ENCODE peak calls at places on chromosomes 4 and X, in five cellular contexts. H is stimulated activated CD8-positive, alpha-beta memory T cell treated with anti-CD3 and anti-CD28 coated beads, Interleukin-15, amount 100 ng/mL, for 24 hours; C is NCI-H510A treated with DMSO at 0.1 percent for 48 hours; Z is stimulated activated naive CD8-positive, alpha-beta T cell treated with anti-CD3 and anti-CD28 coated beads, Interleukin-15, amount 100 ng/mL, for 72 hours; X is iris pigment epithelial cell. D is an unnamed sample.

GRCh38 chr4:7322166-7322991 is 112.4 kb downstream of the PSAPL1 start:
- DNase-seq in H (no peak), C (no peak), Z (no peak), X (no peak), D (no peak)

GRCh38 chr4:37989398-37990260 is 29.4 kb downstream of the PTTG2 start:
- DNase-seq in H (no peak), C (no peak), Z (no peak), X (no peak), D (no peak)

GRCh38 chr4:48428926-48429325 is 54.2 kb upstream of the SLC10A4 start:
- DNase-seq in H (no peak), C (no peak), Z (no peak), X (no peak), D (no peak)

GRCh38 chr4:2222838-2223237 is 19.1 kb downstream of the HAUS3 start:
- DNase-seq in H (no peak), C (peak; percentile 52), Z (no peak), X (no peak), D (peak; percentile 57)

GRCh38 chr4:168610911-168611530 is 114.2 kb downstream of the PALLD start:
- DNase-seq in H (no peak), C (no peak), Z (no peak), X (no peak), D (no peak)

GRCh38 chr4:165461176-165461835 is 82.5 kb downstream of the CPE start:
- DNase-seq in H (no peak), C (no peak), Z (no peak), X (peak; percentile 44), D (no peak)

GRCh38 chr4:143773998-143774898 is 73.8 kb upstream of the FREM3 start:
- DNase-seq in H (peak; percentile 4), C (peak; percentile 11), Z (peak; percentile 31), X (peak; percentile 72), D (peak; percentile 78)

GRCh38 chr4:130568746-130569145 is 1472.8 kb downstream of the C4orf33 start:
- DNase-seq in H (no peak), C (no peak), Z (no peak), X (no peak), D (no peak)

GRCh38 chrX:94942603-94943002 is 1268.6 kb downstream of the FAM133A start:
- DNase-seq in H (no peak), C (no peak), Z (no peak), X (no peak), D (no peak)

GRCh38 chr4:109590841-109591357 is 30.9 kb downstream of the MCUB start:
- DNase-seq in H (no peak), C (no peak), Z (no peak), X (no peak), D (no peak)

GRCh38 chr4:73010789-73011628 is 58.5 kb downstream of the COX18 start:
- DNase-seq in H (no peak), C (no peak), Z (no peak), X (no peak), D (no peak)

GRCh38 chr4:2059034-2059725 is at the start of gene NAT8L:
- DNase-seq in H (no peak), C (peak; percentile 17), Z (no peak), X (no peak), D (peak; percentile 11)

GRCh38 chr4:88792268-88792781 is 94.7 kb upstream of the NAP1L5 start:
- DNase-seq in H (no peak), C (no peak), Z (no peak), X (peak; percentile 95), D (peak; percentile 63)

GRCh38 chr4:40475609-40476008 is 140.5 kb downstream of the CHRNA9 start:
- DNase-seq in H (no peak), C (peak; percentile 90), Z (no peak), X (no peak), D (no peak)

GRCh38 chr4:177349191-177349590 is 39.5 kb downstream of the NEIL3 start:
- DNase-seq in H (no peak), C (no peak), Z (no peak), X (no peak), D (no peak)

GRCh38 chr4:10584042-10584441 is 100.5 kb downstream of the CLNK start:
- DNase-seq in H (no peak), C (no peak), Z (no peak), X (peak; percentile 93), D (peak; percentile 3)

GRCh38 chr4:54586343-54586953 is 71.3 kb upstream of the KIT start:
- DNase-seq in H (no peak), C (peak; percentile 90), Z (no peak), X (peak; percentile 9), D (peak; percentile 79)

GRCh38 chr4:89273741-89274141 is 33.9 kb downstream of the GPRIN3 start:
- DNase-seq in H (no peak), C (peak; percentile 38), Z (no peak), X (no peak), D (no peak)

GRCh38 chr4:188841523-188841922 is 702.3 kb downstream of the TRIML1 start:
- DNase-seq in H (no peak), C (no peak), Z (no peak), X (no peak), D (peak; percentile 6)

GRCh38 chrX:41333744-41333993 is 293 bp upstream of the DDX3X start:
- DNase-seq in H (no peak), C (peak; percentile 86), Z (no peak), X (peak; percentile 85), D (peak; percentile 78)

GRCh38 chrX:78619829-78620228 is 39.3 kb downstream of the RTL3 start:
- DNase-seq in H (no peak), C (no peak), Z (no peak), X (peak; percentile 36), D (no peak)

GRCh38 chr4:80948161-80948560 is 82.3 kb upstream of the BMP3 start:
- DNase-seq in H (no peak), C (no peak), Z (no peak), X (no peak), D (no peak)

GRCh38 chrX:66221856-66222255 is 57.8 kb downstream of the HEPH start:
- DNase-seq in H (no peak), C (no peak), Z (no peak), X (no peak), D (no peak)

GRCh38 chr4:78137538-78137937 is 80.4 kb downstream of the FRAS1 start:
- DNase-seq in H (no peak), C (no peak), Z (no peak), X (no peak), D (peak; percentile 31)